ENCODE peak calls at places on chromosomes 2 and 18, in nine cellular contexts. Q is Panc1, S is heart left ventricle, K is lower lobe of right lung, U is HepG2, H is GM23338, J is upper lobe of left lung, D is RWPE2, C is GM12878. W is an unnamed sample.

GRCh38 chr2:169034256-169034655 is 3.1 kb upstream of the ABCB11 start:
- ATAC-seq in Q (no peak), S (no peak), K (no peak), U (no peak), H (no peak), J (no peak), D (peak), C (no peak), W (no peak)

GRCh38 chr2:113068706-113069485 is 1.1 kb downstream of the IL1F10 start:
- ATAC-seq in Q (no peak), S (no peak), K (no peak), U (no peak), H (no peak), J (no peak), D (peak), C (no peak), W (no peak)

GRCh38 chr2:112692914-112693313 is 27.9 kb upstream of the NT5DC4 start:
- ATAC-seq in Q (no peak), S (no peak), K (no peak), U (no peak), H (no peak), J (no peak), D (no peak), C (peak), W (no peak)

GRCh38 chr2:132676999-132677398 is 7.0 kb upstream of the LYPD1 start:
- ATAC-seq in Q (no peak), S (no peak), K (no peak), U (no peak), H (no peak), J (no peak), D (no peak), C (no peak), W (no peak)

GRCh38 chr2:71154798-71155197 is 24.4 kb downstream of the MPHOSPH10 start:
- ATAC-seq in Q (peak), S (no peak), K (no peak), U (peak), H (peak), J (no peak), D (peak), C (peak), W (no peak)

GRCh38 chr2:61988462-61989366 is 83.2 kb downstream of the COMMD1 start:
- ATAC-seq in Q (no peak), S (no peak), K (no peak), U (no peak), H (no peak), J (no peak), D (no peak), C (no peak), W (no peak)

GRCh38 chr18:31498450-31499156 is 626 bp downstream of the DSG2 start:
- ATAC-seq in Q (peak), S (peak), K (no peak), U (no peak), H (no peak), J (peak), D (no peak), C (peak), W (peak)

GRCh38 chr2:101442667-101443061 is 32.2 kb downstream of the RFX8 start:
- ATAC-seq in Q (no peak), S (no peak), K (no peak), U (peak), H (peak), J (no peak), D (no peak), C (no peak), W (no peak)

GRCh38 chr2:31347319-31347718 is 67.2 kb downstream of the XDH start:
- ATAC-seq in Q (no peak), S (peak), K (no peak), U (no peak), H (no peak), J (peak), D (no peak), C (no peak), W (no peak)

GRCh38 chr2:62817995-62818713 is 112.6 kb downstream of the EHBP1 start:
- ATAC-seq in Q (no peak), S (no peak), K (no peak), U (peak), H (no peak), J (no peak), D (peak), C (no peak), W (no peak)

GRCh38 chr18:59459352-59460059 is 100.4 kb upstream of the LMAN1 start:
- ATAC-seq in Q (no peak), S (peak), K (peak), U (peak), H (peak), J (no peak), D (peak), C (peak), W (peak)

GRCh38 chr2:240368746-240369724 is 66.4 kb upstream of the GPC1 start:
- ATAC-seq in Q (no peak), S (peak), K (no peak), U (peak), H (no peak), J (no peak), D (no peak), C (no peak), W (no peak)

GRCh38 chr2:238296638-238297457 is 8.4 kb upstream of the PER2 start:
- ATAC-seq in Q (no peak), S (no peak), K (no peak), U (peak), H (no peak), J (no peak), D (no peak), C (no peak), W (no peak)

GRCh38 chr2:134900151-134900550 is 18.5 kb upstream of the CCNT2 start:
- ATAC-seq in Q (no peak), S (no peak), K (no peak), U (no peak), H (no peak), J (no peak), D (peak), C (no peak), W (no peak)

GRCh38 chr2:165766326-165766927 is 27.6 kb downstream of the GALNT3 start:
- ATAC-seq in Q (no peak), S (no peak), K (no peak), U (peak), H (no peak), J (no peak), D (no peak), C (no peak), W (no peak)

GRCh38 chr2:237214281-237214680 is 128.6 kb downstream of the COPS8 start:
- ATAC-seq in Q (no peak), S (no peak), K (no peak), U (no peak), H (no peak), J (no peak), D (no peak), C (no peak), W (no peak)

GRCh38 chr2:64262068-64262467 is 117.8 kb upstream of the PELI1 start:
- ATAC-seq in Q (no peak), S (peak), K (peak), U (peak), H (no peak), J (no peak), D (no peak), C (no peak), W (no peak)

GRCh38 chr2:237296756-237297155 is 117.2 kb downstream of the COL6A3 start:
- ATAC-seq in Q (no peak), S (no peak), K (no peak), U (no peak), H (peak), J (no peak), D (no peak), C (no peak), W (peak)

GRCh38 chr2:174784316-174784715 is 20.0 kb upstream of the CHRNA1 start:
- ATAC-seq in Q (no peak), S (no peak), K (no peak), U (no peak), H (no peak), J (no peak), D (no peak), C (no peak), W (no peak)

GRCh38 chr2:174785481-174785880 is 21.2 kb upstream of the CHRNA1 start:
- ATAC-seq in Q (no peak), S (no peak), K (no peak), U (no peak), H (no peak), J (no peak), D (no peak), C (no peak), W (no peak)

GRCh38 chr2:174787485-174788205 is 23.4 kb upstream of the CHRNA1 start:
- ATAC-seq in Q (no peak), S (no peak), K (peak), U (peak), H (peak), J (peak), D (peak), C (no peak), W (no peak)

GRCh38 chr2:174784909-174785308 is 20.6 kb upstream of the CHRNA1 start:
- ATAC-seq in Q (no peak), S (no peak), K (no peak), U (no peak), H (no peak), J (no peak), D (no peak), C (no peak), W (no peak)

GRCh38 chr2:174786066-174786725 is 21.9 kb upstream of the CHRNA1 start:
- ATAC-seq in Q (no peak), S (no peak), K (no peak), U (no peak), H (no peak), J (no peak), D (no peak), C (no peak), W (no peak)
- H3K27ac ChIP-seq in Q (no peak), S (no peak), K (no peak), U (no peak), H (peak), J (no peak), D (no peak), C (no peak), W (no peak)

GRCh38 chr18:76394780-76395476 is 100.1 kb downstream of the ZNF516 start:
- ATAC-seq in Q (peak), S (no peak), K (peak), U (no peak), H (no peak), J (no peak), D (peak), C (no peak), W (no peak)
- H3K27ac ChIP-seq in Q (no peak), S (no peak), K (no peak), U (no peak), H (no peak), J (no peak), D (no peak), C (no peak), W (no peak)

GRCh38 chr2:48527211-48527880 is 2.6 kb upstream of the STON1 start:
- ATAC-seq in Q (no peak), S (no peak), K (no peak), U (no peak), H (no peak), J (no peak), D (no peak), C (no peak), W (no peak)
- H3K27ac ChIP-seq in Q (no peak), S (no peak), K (no peak), U (no peak), H (no peak), J (peak), D (no peak), C (no peak), W (peak)

GRCh38 chr2:184338776-184339175 is 259.6 kb upstream of the ZNF804A start:
- ATAC-seq in Q (no peak), S (no peak), K (no peak), U (no peak), H (peak), J (no peak), D (no peak), C (no peak), W (no peak)

GRCh38 chr2:184339966-184340365 is 258.4 kb upstream of the ZNF804A start:
- ATAC-seq in Q (no peak), S (no peak), K (no peak), U (no peak), H (no peak), J (no peak), D (peak), C (no peak), W (no peak)

GRCh38 chr2:184336688-184337087 is 261.6 kb upstream of the ZNF804A start:
- ATAC-seq in Q (no peak), S (no peak), K (no peak), U (no peak), H (no peak), J (no peak), D (peak), C (no peak), W (no peak)
- H3K27ac ChIP-seq in Q (no peak), S (no peak), K (no peak), U (no peak), H (no peak), J (no peak), D (no peak), C (no peak), W (no peak)

DNA sequence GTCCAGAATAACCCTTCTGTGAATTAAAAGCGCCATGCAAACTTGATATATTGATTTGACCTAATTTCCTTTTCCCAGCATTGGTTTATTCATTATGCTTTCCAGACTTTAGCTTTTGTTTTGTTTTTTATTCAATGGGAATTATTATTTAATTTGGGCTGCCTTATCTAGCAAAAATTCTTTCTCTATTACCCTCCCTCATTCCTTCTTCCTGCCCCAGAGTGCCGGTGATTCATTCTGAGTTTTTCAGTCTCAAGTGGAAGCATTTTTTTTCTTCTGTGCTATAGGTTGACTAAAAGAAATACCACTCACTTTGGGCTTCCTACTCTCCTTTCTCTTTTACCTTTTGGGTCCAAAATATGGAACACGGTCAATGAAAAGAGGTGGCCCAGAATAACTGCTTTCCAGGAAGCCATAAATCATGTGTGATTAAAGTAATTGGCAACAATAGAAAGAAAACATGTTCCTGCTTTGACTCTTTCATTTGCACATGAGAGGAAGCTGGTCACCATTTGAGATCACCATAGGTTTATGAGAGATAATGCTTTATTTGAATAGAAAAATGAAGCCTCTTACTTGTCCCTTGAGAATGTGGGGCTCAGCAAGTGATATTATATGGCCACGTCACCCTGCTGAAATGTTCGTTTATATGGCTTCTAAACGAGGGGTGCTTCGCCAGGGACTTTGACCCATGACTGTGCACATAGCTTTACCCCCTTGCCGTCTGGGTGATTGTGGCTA is 422.8 kb upstream of the ZEB2 start:
- ATAC-seq in Q (no peak), S (no peak), K (peak), U (no peak), H (no peak), J (no peak), D (peak), C (no peak), W (no peak)
- H3K27ac ChIP-seq in Q (no peak), S (no peak), K (no peak), U (no peak), H (no peak), J (no peak), D (peak), C (no peak), W (no peak)